ENCODE peak calls at places on chromosomes 16 and 17, in ten cellular contexts. One of them, this sample, is unnamed.

GRCh38 chr17:78803161-78803845 is 21.2 kb upstream of the CYTH1 start:
- DNase-seq in non-pigmented ciliary epithelial cell: no peak
- DNase-seq in head of caudate nucleus: no peak
- DNase-seq in EL: no peak
- DNase-seq in NCI-H69: no peak
- DNase-seq in effector CD4-positive, alpha-beta T cell: no peak
- DNase-seq in activated T-cell treated with anti-CD3 and anti-CD28 coated beads, Interleukin-2, amount 50 U/mL, for 72 hours: no peak
- DNase-seq in amniotic epithelial cell: no peak
- DNase-seq in GM20000: no peak
- DNase-seq in memory B cell: no peak
- DNase-seq in this sample: no peak

GRCh38 chr17:37527249-37527851 is 37.7 kb downstream of the DUSP14 start:
- DNase-seq in non-pigmented ciliary epithelial cell: no peak
- DNase-seq in head of caudate nucleus: peak; percentile 9
- DNase-seq in EL: peak; percentile 55
- DNase-seq in NCI-H69: peak; percentile 70
- DNase-seq in effector CD4-positive, alpha-beta T cell: no peak
- DNase-seq in activated T-cell treated with anti-CD3 and anti-CD28 coated beads, Interleukin-2, amount 50 U/mL, for 72 hours: peak; percentile 25
- DNase-seq in amniotic epithelial cell: peak; percentile 64
- DNase-seq in GM20000: peak; percentile 41
- DNase-seq in memory B cell: peak; percentile 11
- DNase-seq in this sample: peak; percentile 32

GRCh38 chr16:35258381-35258780 is 1799.0 kb downstream of the TP53TG3F start:
- DNase-seq in non-pigmented ciliary epithelial cell: no peak
- DNase-seq in head of caudate nucleus: no peak
- DNase-seq in EL: no peak
- DNase-seq in NCI-H69: no peak
- DNase-seq in effector CD4-positive, alpha-beta T cell: no peak
- DNase-seq in activated T-cell treated with anti-CD3 and anti-CD28 coated beads, Interleukin-2, amount 50 U/mL, for 72 hours: no peak
- DNase-seq in amniotic epithelial cell: no peak
- DNase-seq in GM20000: no peak
- DNase-seq in memory B cell: no peak
- DNase-seq in this sample: no peak

GRCh38 chr16:53754938-53755910 is 51.3 kb downstream of the FTO start:
- DNase-seq in non-pigmented ciliary epithelial cell: no peak
- DNase-seq in head of caudate nucleus: no peak
- DNase-seq in EL: peak; percentile 26
- DNase-seq in NCI-H69: peak; percentile 93
- DNase-seq in effector CD4-positive, alpha-beta T cell: no peak
- DNase-seq in activated T-cell treated with anti-CD3 and anti-CD28 coated beads, Interleukin-2, amount 50 U/mL, for 72 hours: no peak
- DNase-seq in amniotic epithelial cell: peak; percentile 94
- DNase-seq in GM20000: no peak
- DNase-seq in memory B cell: no peak
- DNase-seq in this sample: no peak

GRCh38 chr16:754208-755097 is 6.1 kb upstream of the MSLN start:
- DNase-seq in non-pigmented ciliary epithelial cell: no peak
- DNase-seq in head of caudate nucleus: no peak
- DNase-seq in EL: no peak
- DNase-seq in NCI-H69: no peak
- DNase-seq in effector CD4-positive, alpha-beta T cell: no peak
- DNase-seq in activated T-cell treated with anti-CD3 and anti-CD28 coated beads, Interleukin-2, amount 50 U/mL, for 72 hours: no peak
- DNase-seq in amniotic epithelial cell: no peak
- DNase-seq in GM20000: no peak
- DNase-seq in memory B cell: no peak
- DNase-seq in this sample: no peak

GRCh38 chr17:65074778-65075250 is 18.3 kb upstream of the GNA13 start:
- DNase-seq in non-pigmented ciliary epithelial cell: no peak
- DNase-seq in head of caudate nucleus: no peak
- DNase-seq in EL: no peak
- DNase-seq in NCI-H69: peak; percentile 52
- DNase-seq in effector CD4-positive, alpha-beta T cell: no peak
- DNase-seq in activated T-cell treated with anti-CD3 and anti-CD28 coated beads, Interleukin-2, amount 50 U/mL, for 72 hours: no peak
- DNase-seq in amniotic epithelial cell: peak; percentile 62
- DNase-seq in GM20000: no peak
- DNase-seq in memory B cell: no peak
- DNase-seq in this sample: no peak

GRCh38 chr16:81591538-81591870 is 146.9 kb downstream of the CMIP start:
- DNase-seq in non-pigmented ciliary epithelial cell: no peak
- DNase-seq in head of caudate nucleus: no peak
- DNase-seq in EL: no peak
- DNase-seq in NCI-H69: no peak
- DNase-seq in effector CD4-positive, alpha-beta T cell: no peak
- DNase-seq in activated T-cell treated with anti-CD3 and anti-CD28 coated beads, Interleukin-2, amount 50 U/mL, for 72 hours: no peak
- DNase-seq in amniotic epithelial cell: no peak
- DNase-seq in GM20000: no peak
- DNase-seq in memory B cell: no peak
- DNase-seq in this sample: no peak

GRCh38 chr17:28747046-28747691 is 3.4 kb downstream of the TRAF4 start:
- DNase-seq in non-pigmented ciliary epithelial cell: no peak
- DNase-seq in head of caudate nucleus: peak; percentile 58
- DNase-seq in EL: no peak
- DNase-seq in NCI-H69: peak; percentile 51
- DNase-seq in effector CD4-positive, alpha-beta T cell: no peak
- DNase-seq in activated T-cell treated with anti-CD3 and anti-CD28 coated beads, Interleukin-2, amount 50 U/mL, for 72 hours: no peak
- DNase-seq in amniotic epithelial cell: no peak
- DNase-seq in GM20000: no peak
- DNase-seq in memory B cell: no peak
- DNase-seq in this sample: no peak

GRCh38 chr16:13950821-13951547 is 31.0 kb downstream of the ERCC4 start:
- DNase-seq in non-pigmented ciliary epithelial cell: no peak
- DNase-seq in head of caudate nucleus: no peak
- DNase-seq in EL: no peak
- DNase-seq in NCI-H69: no peak
- DNase-seq in effector CD4-positive, alpha-beta T cell: no peak
- DNase-seq in activated T-cell treated with anti-CD3 and anti-CD28 coated beads, Interleukin-2, amount 50 U/mL, for 72 hours: no peak
- DNase-seq in amniotic epithelial cell: no peak
- DNase-seq in GM20000: no peak
- DNase-seq in memory B cell: no peak
- DNase-seq in this sample: no peak

GRCh38 chr17:82917656-82918345 is 78.0 kb upstream of the ZNF750 start:
- DNase-seq in non-pigmented ciliary epithelial cell: no peak
- DNase-seq in head of caudate nucleus: no peak
- DNase-seq in EL: peak; percentile 6
- DNase-seq in NCI-H69: peak; percentile 42
- DNase-seq in effector CD4-positive, alpha-beta T cell: peak; percentile 17
- DNase-seq in activated T-cell treated with anti-CD3 and anti-CD28 coated beads, Interleukin-2, amount 50 U/mL, for 72 hours: peak; percentile 52
- DNase-seq in amniotic epithelial cell: peak; percentile 26
- DNase-seq in GM20000: no peak
- DNase-seq in memory B cell: no peak
- DNase-seq in this sample: peak; percentile 63

GRCh38 chr17:38608648-38609047 is 2.9 kb upstream of the SRCIN1 start:
- DNase-seq in non-pigmented ciliary epithelial cell: no peak
- DNase-seq in head of caudate nucleus: no peak
- DNase-seq in EL: no peak
- DNase-seq in NCI-H69: peak; percentile 95
- DNase-seq in effector CD4-positive, alpha-beta T cell: no peak
- DNase-seq in activated T-cell treated with anti-CD3 and anti-CD28 coated beads, Interleukin-2, amount 50 U/mL, for 72 hours: no peak
- DNase-seq in amniotic epithelial cell: no peak
- DNase-seq in GM20000: no peak
- DNase-seq in memory B cell: no peak
- DNase-seq in this sample: no peak

GRCh38 chr16:48184681-48185080 is 28.9 kb upstream of the ABCC12 start:
- DNase-seq in non-pigmented ciliary epithelial cell: no peak
- DNase-seq in head of caudate nucleus: no peak
- DNase-seq in EL: no peak
- DNase-seq in NCI-H69: no peak
- DNase-seq in effector CD4-positive, alpha-beta T cell: no peak
- DNase-seq in activated T-cell treated with anti-CD3 and anti-CD28 coated beads, Interleukin-2, amount 50 U/mL, for 72 hours: no peak
- DNase-seq in amniotic epithelial cell: no peak
- DNase-seq in GM20000: no peak
- DNase-seq in memory B cell: no peak
- DNase-seq in this sample: no peak

GRCh38 chr17:50817142-50817751 is 18.1 kb upstream of the WFIKKN2 start:
- DNase-seq in non-pigmented ciliary epithelial cell: no peak
- DNase-seq in head of caudate nucleus: peak; percentile 39
- DNase-seq in EL: peak; percentile 36
- DNase-seq in NCI-H69: peak; percentile 60
- DNase-seq in effector CD4-positive, alpha-beta T cell: peak; percentile 46
- DNase-seq in activated T-cell treated with anti-CD3 and anti-CD28 coated beads, Interleukin-2, amount 50 U/mL, for 72 hours: peak; percentile 74
- DNase-seq in amniotic epithelial cell: peak; percentile 24
- DNase-seq in GM20000: peak; percentile 67
- DNase-seq in memory B cell: peak; percentile 46
- DNase-seq in this sample: peak; percentile 60

GRCh38 chr17:82120148-82120547 is 22.1 kb upstream of the FASN start:
- DNase-seq in non-pigmented ciliary epithelial cell: no peak
- DNase-seq in head of caudate nucleus: peak; percentile 51
- DNase-seq in EL: peak; percentile 73
- DNase-seq in NCI-H69: no peak
- DNase-seq in effector CD4-positive, alpha-beta T cell: no peak
- DNase-seq in activated T-cell treated with anti-CD3 and anti-CD28 coated beads, Interleukin-2, amount 50 U/mL, for 72 hours: no peak
- DNase-seq in amniotic epithelial cell: peak; percentile 65
- DNase-seq in GM20000: no peak
- DNase-seq in memory B cell: no peak
- DNase-seq in this sample: peak; percentile 69